ENCODE peak calls at places on chromosome 9, in nine cellular contexts. F, K, Q, J, E, S, D, P and N are unnamed samples.

GRCh38 chr9:7879551-7880245 is 80.1 kb upstream of the DMAC1 start:
- DNase-seq in F (no peak), K (no peak), Q (no peak), J (no peak), E (peak), S (no peak), D (no peak), P (no peak), N (no peak)

GRCh38 chr9:101309139-101309538 is 75.7 kb downstream of the BAAT start:
- DNase-seq in F (no peak), K (no peak), Q (no peak), J (no peak), E (no peak), S (no peak), D (no peak), P (no peak), N (no peak)

GRCh38 chr9:125119643-125120286 is 23.6 kb downstream of the SCAI start:
- DNase-seq in F (no peak), K (no peak), Q (no peak), J (no peak), E (no peak), S (no peak), D (no peak), P (no peak), N (no peak)

GRCh38 chr9:91048739-91049138 is 247.1 kb downstream of the SYK start:
- DNase-seq in F (peak), K (no peak), Q (no peak), J (no peak), E (no peak), S (no peak), D (no peak), P (no peak), N (no peak)

GRCh38 chr9:76374702-76375543 is 19.3 kb downstream of the RFK start:
- DNase-seq in F (no peak), K (no peak), Q (peak), J (peak), E (peak), S (peak), D (peak), P (peak), N (no peak)

GRCh38 chr9:105679406-105680022 is 14.8 kb upstream of the TMEM38B start:
- DNase-seq in F (no peak), K (no peak), Q (no peak), J (no peak), E (no peak), S (no peak), D (no peak), P (no peak), N (no peak)

GRCh38 chr9:133733074-133733408 is 5.1 kb downstream of the SARDH start:
- DNase-seq in F (peak), K (peak), Q (no peak), J (no peak), E (no peak), S (no peak), D (no peak), P (no peak), N (no peak)

GRCh38 chr9:81116340-81117207 is 572.8 kb downstream of the TLE1 start:
- DNase-seq in F (no peak), K (no peak), Q (no peak), J (no peak), E (peak), S (no peak), D (no peak), P (no peak), N (no peak)

GRCh38 chr9:107484117-107484723 is 5.3 kb downstream of the KLF4 start:
- DNase-seq in F (no peak), K (no peak), Q (peak), J (peak), E (no peak), S (no peak), D (peak), P (no peak), N (no peak)

GRCh38 chr9:123922911-123923310 is 7.0 kb downstream of the DENND1A start:
- DNase-seq in F (no peak), K (no peak), Q (no peak), J (no peak), E (no peak), S (no peak), D (no peak), P (no peak), N (no peak)

GRCh38 chr9:74277532-74277931 is 219.6 kb upstream of the RORB start:
- DNase-seq in F (no peak), K (no peak), Q (no peak), J (no peak), E (no peak), S (no peak), D (no peak), P (no peak), N (no peak)

GRCh38 chr9:127975376-127976315 is 5.1 kb downstream of the EEIG1 start:
- DNase-seq in F (no peak), K (peak), Q (no peak), J (no peak), E (no peak), S (no peak), D (no peak), P (no peak), N (no peak)

GRCh38 chr9:118236625-118237024 is 532.4 kb downstream of the TLR4 start:
- DNase-seq in F (no peak), K (no peak), Q (no peak), J (no peak), E (no peak), S (no peak), D (no peak), P (no peak), N (no peak)

GRCh38 chr9:12813533-12813932 is 38.7 kb downstream of the LURAP1L start:
- DNase-seq in F (no peak), K (no peak), Q (no peak), J (no peak), E (no peak), S (no peak), D (no peak), P (no peak), N (no peak)

GRCh38 chr9:3675964-3676363 is 150.2 kb upstream of the RFX3 start:
- DNase-seq in F (no peak), K (no peak), Q (no peak), J (no peak), E (no peak), S (no peak), D (no peak), P (no peak), N (no peak)

GRCh38 chr9:8268881-8269280 is 469.3 kb upstream of the DMAC1 start:
- DNase-seq in F (no peak), K (no peak), Q (no peak), J (no peak), E (no peak), S (no peak), D (no peak), P (no peak), N (no peak)

GRCh38 chr9:105346273-105346672 is 101.6 kb upstream of the FSD1L start:
- DNase-seq in F (no peak), K (no peak), Q (no peak), J (no peak), E (no peak), S (no peak), D (no peak), P (no peak), N (no peak)

GRCh38 chr9:133835273-133835901 is 97.2 kb upstream of the SARDH start:
- DNase-seq in F (no peak), K (no peak), Q (no peak), J (no peak), E (no peak), S (no peak), D (no peak), P (no peak), N (no peak)

GRCh38 chr9:135680091-135680490 is 17.0 kb downstream of the LCN9 start:
- DNase-seq in F (no peak), K (no peak), Q (no peak), J (no peak), E (no peak), S (no peak), D (no peak), P (no peak), N (no peak)

GRCh38 chr9:12775963-12776774 is 1.3 kb downstream of the LURAP1L start:
- DNase-seq in F (no peak), K (peak), Q (peak), J (peak), E (peak), S (peak), D (peak), P (peak), N (peak)

GRCh38 chr9:94801685-94802084 is 75.2 kb downstream of the AOPEP start:
- DNase-seq in F (no peak), K (no peak), Q (no peak), J (no peak), E (no peak), S (no peak), D (no peak), P (no peak), N (no peak)

GRCh38 chr9:120443489-120443888 is 136.5 kb downstream of the CDK5RAP2 start:
- DNase-seq in F (no peak), K (no peak), Q (no peak), J (no peak), E (no peak), S (no peak), D (no peak), P (no peak), N (no peak)

GRCh38 chr9:88011005-88011766 is 36.9 kb upstream of the CDK20 start:
- DNase-seq in F (no peak), K (no peak), Q (no peak), J (no peak), E (no peak), S (no peak), D (peak), P (no peak), N (no peak)
- TF ChIP-seq CTCF in F (no peak), K (no peak), Q (peak), J (no peak), E (peak), S (no peak), D (peak), P (no peak), N (no peak)

GRCh38 chr9:27714388-27714787 is 141.1 kb upstream of the C9orf72 start:
- DNase-seq in F (no peak), K (no peak), Q (no peak), J (no peak), E (no peak), S (no peak), D (no peak), P (no peak), N (no peak)
- TF ChIP-seq CTCF in F (no peak), K (no peak), Q (no peak), J (no peak), E (no peak), S (no peak), D (no peak), P (no peak), N (no peak)

GRCh38 chr9:92500725-92501124 is 18.4 kb upstream of the ASPN start:
- DNase-seq in F (no peak), K (no peak), Q (no peak), J (no peak), E (no peak), S (no peak), D (no peak), P (no peak), N (no peak)

GRCh38 chr9:92499701-92500100 is 17.4 kb upstream of the ASPN start:
- DNase-seq in F (no peak), K (no peak), Q (no peak), J (no peak), E (no peak), S (no peak), D (no peak), P (no peak), N (no peak)

GRCh38 chr9:92504881-92505280 is 22.6 kb upstream of the ASPN start:
- DNase-seq in F (no peak), K (no peak), Q (no peak), J (no peak), E (no peak), S (no peak), D (no peak), P (no peak), N (no peak)

GRCh38 chr9:92506184-92506857 is 24.0 kb upstream of the ASPN start:
- DNase-seq in F (no peak), K (peak), Q (peak), J (no peak), E (no peak), S (no peak), D (peak), P (no peak), N (no peak)

DNA sequence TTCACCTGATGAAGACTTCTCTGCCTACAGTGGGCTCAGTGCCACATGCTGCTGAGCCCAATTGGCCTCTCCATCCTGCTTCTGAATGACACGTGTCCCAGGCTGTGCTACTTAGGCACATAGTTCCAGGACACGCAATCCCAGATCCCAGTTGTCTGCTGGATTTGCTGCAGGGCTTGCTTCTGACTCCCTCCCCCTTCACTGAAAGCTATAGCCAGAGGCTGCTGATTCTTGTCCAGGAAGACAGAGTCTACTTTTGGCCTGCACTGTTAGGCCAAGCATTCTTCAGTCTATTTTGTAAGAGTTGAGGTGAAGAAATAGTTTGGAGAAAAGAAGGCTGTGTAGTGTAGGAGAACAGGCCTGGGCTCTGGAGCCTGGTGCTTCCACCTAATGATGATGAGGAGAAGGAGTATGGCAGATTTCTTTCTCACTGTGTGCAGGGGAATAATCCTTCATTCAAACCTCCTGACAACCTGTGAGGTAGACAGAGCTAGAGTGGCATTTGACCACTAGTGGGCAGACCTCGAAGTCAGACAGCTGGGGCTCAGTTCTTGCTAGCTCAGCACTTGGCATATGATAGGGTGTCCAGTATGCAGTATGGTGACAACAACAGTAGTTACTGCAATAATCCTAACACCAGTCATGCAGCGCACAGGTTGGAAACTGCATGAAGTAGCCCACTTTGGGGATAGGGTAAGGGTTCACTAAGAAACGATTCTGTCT is 19.5 kb upstream of the ASPN start:
- DNase-seq in F (no peak), K (peak), Q (peak), J (no peak), E (no peak), S (no peak), D (peak), P (no peak), N (no peak)
- TF ChIP-seq CTCF in F (no peak), K (no peak), Q (peak), J (peak), E (peak), S (no peak), D (peak), P (peak), N (no peak)

GRCh38 chr9:130045657-130046450 is 2.9 kb upstream of the FNBP1 start:
- DNase-seq in F (no peak), K (no peak), Q (no peak), J (no peak), E (no peak), S (no peak), D (no peak), P (no peak), N (no peak)

GRCh38 chr9:130041648-130042405 is 1.2 kb downstream of the FNBP1 start:
- DNase-seq in F (no peak), K (peak), Q (no peak), J (no peak), E (peak), S (no peak), D (peak), P (no peak), N (no peak)

GRCh38 chr9:130042406-130042930 is 521 bp downstream of the FNBP1 start:
- DNase-seq in F (peak), K (peak), Q (no peak), J (no peak), E (peak), S (no peak), D (peak), P (peak), N (peak)

GRCh38 chr9:130042931-130043653 is at the start of gene FNBP1:
- DNase-seq in F (peak), K (peak), Q (peak), J (peak), E (peak), S (peak), D (peak), P (peak), N (peak)

GRCh38 chr9:130043654-130044623 is 950 bp upstream of the FNBP1 start:
- DNase-seq in F (no peak), K (peak), Q (no peak), J (no peak), E (peak), S (no peak), D (peak), P (no peak), N (no peak)
- TF ChIP-seq CTCF in F (no peak), K (no peak), Q (no peak), J (no peak), E (no peak), S (no peak), D (peak), P (peak), N (no peak)

GRCh38 chr9:137235424-137236237 is 4.9 kb downstream of the SLC34A3 start:
- DNase-seq in F (no peak), K (no peak), Q (no peak), J (no peak), E (no peak), S (no peak), D (no peak), P (no peak), N (no peak)
- TF ChIP-seq CTCF in F (no peak), K (no peak), Q (no peak), J (no peak), E (no peak), S (no peak), D (peak), P (no peak), N (no peak)

GRCh38 chr9:111975709-111976108 is 79.1 kb downstream of the UGCG start:
- DNase-seq in F (no peak), K (no peak), Q (no peak), J (peak), E (no peak), S (peak), D (peak), P (peak), N (no peak)
- TF ChIP-seq CTCF in F (no peak), K (no peak), Q (no peak), J (no peak), E (no peak), S (no peak), D (peak), P (peak), N (no peak)

DNA sequence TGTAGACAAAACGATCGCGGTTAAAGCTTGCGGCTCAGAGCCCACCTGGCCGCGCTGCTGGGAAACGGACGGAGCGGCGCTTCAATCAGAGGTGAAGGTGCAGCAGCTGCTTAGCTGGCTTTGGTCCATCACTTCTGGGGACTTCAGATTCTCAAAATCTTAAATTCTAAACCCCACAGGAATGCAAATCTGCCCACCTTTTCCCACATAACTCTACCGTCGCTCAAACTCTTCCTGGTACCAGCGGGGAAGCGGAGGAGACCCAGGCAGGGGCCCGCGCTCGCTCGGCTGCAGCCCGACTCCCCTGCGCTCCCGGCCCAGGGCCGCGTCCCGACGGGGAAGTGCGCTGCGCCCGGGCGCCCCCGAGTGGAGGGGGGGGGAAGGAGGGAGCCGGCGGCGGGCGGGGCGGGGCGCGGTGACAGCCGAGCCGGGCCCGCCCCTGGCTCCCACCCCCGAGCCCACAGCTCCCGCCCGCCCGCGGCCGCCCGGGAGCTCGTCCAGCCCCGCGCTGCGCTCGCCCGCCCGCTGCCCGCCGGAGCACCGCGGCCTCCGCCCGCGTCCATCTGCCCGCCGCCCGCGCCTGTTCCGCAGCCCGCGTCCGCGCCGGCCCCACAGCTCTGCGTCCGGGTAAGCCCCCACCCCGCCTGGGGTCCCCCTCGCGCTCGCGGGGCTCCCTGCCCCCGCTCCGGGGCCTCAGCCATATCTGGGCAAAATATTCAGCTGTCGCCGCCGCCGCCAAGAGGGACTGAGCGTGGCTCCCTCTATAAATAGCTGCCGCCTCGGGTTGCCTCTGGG is at the start of gene TMOD1:
- DNase-seq in F (peak), K (no peak), Q (peak), J (peak), E (peak), S (peak), D (peak), P (peak), N (no peak)
- TF ChIP-seq CTCF in F (no peak), K (no peak), Q (no peak), J (no peak), E (no peak), S (no peak), D (peak), P (peak), N (peak)